ENCODE peak calls at places on chromosome 18, in four cellular contexts. N is AG04450, M is cardiac muscle cell, O is A549. E is an unnamed sample.

GRCh38 chr18:58416704-58417683 is 211.9 kb downstream of the ALPK2 start:
- DNase-seq in O (peak; percentile 26), M (peak; percentile 75), N (peak; percentile 20), E (no peak)

GRCh38 chr18:58580078-58580477 is 48.8 kb downstream of the ALPK2 start:
- DNase-seq in O (peak; percentile 81), N (no peak), M (no peak), E (no peak)

GRCh38 chr18:13888317-13888716 is 27.0 kb downstream of the MC2R start:
- DNase-seq in N (no peak), M (no peak), O (no peak), E (no peak)

GRCh38 chr18:58785171-58785805 is 79.4 kb upstream of the ZNF532 start:
- DNase-seq in N (peak; percentile 62), M (peak; percentile 75), O (peak; percentile 98), E (peak; percentile 45)

GRCh38 chr18:28086530-28087172 is 90.3 kb downstream of the CDH2 start:
- DNase-seq in O (no peak), M (peak; percentile 87), N (no peak), E (no peak)

GRCh38 chr18:48475635-48476549 is 62.9 kb upstream of the CTIF start:
- DNase-seq in O (peak; percentile 70), N (peak; percentile 51), M (peak; percentile 90), E (peak; percentile 36)

GRCh38 chr18:80172056-80172455 is 63.0 kb downstream of the ADNP2 start:
- DNase-seq in N (no peak), M (no peak), O (no peak), E (no peak)

GRCh38 chr18:49273201-49273880 is 187.1 kb downstream of the DYM start:
- DNase-seq in N (no peak), M (no peak), O (no peak), E (no peak)

GRCh38 chr18:5456577-5457466 is 87.0 kb downstream of the EPB41L3 start:
- DNase-seq in N (no peak), M (peak; percentile 71), O (no peak), E (no peak)

GRCh38 chr18:30486856-30487255 is 555.7 kb downstream of the DSC3 start:
- DNase-seq in N (no peak), O (no peak), M (peak; percentile 23), E (no peak)

GRCh38 chr18:12838178-12838634 is 45.8 kb downstream of the PTPN2 start:
- DNase-seq in M (peak; percentile 94), N (peak; percentile 64), O (peak; percentile 92), E (peak; percentile 53)